ENCODE peak calls at places on chromosome 13, in six cellular contexts. One of them, this sample, is unnamed.

GRCh38 chr13:22040810-22041364 is 370.0 kb downstream of the FGF9 start:
- DNase-seq in stimulated activated CD8-positive, alpha-beta memory T cell treated with anti-CD3 and anti-CD28 coated beads, Interleukin-4, amount 100 ng/mL, for 48 hours: no peak
- DNase-seq in lower leg skin: no peak
- DNase-seq in neural crest cell: no peak
- DNase-seq in endodermal cell: peak
- DNase-seq in IMR-90: no peak
- DNase-seq in this sample: no peak

GRCh38 chr13:30690282-30691188 is 44.8 kb upstream of the ALOX5AP start:
- DNase-seq in stimulated activated CD8-positive, alpha-beta memory T cell treated with anti-CD3 and anti-CD28 coated beads, Interleukin-4, amount 100 ng/mL, for 48 hours: no peak
- DNase-seq in lower leg skin: peak
- DNase-seq in neural crest cell: no peak
- DNase-seq in endodermal cell: no peak
- DNase-seq in IMR-90: peak
- DNase-seq in this sample: peak

GRCh38 chr13:67416047-67416925 is 186.2 kb upstream of the PCDH9 start:
- DNase-seq in stimulated activated CD8-positive, alpha-beta memory T cell treated with anti-CD3 and anti-CD28 coated beads, Interleukin-4, amount 100 ng/mL, for 48 hours: no peak
- DNase-seq in lower leg skin: no peak
- DNase-seq in neural crest cell: peak
- DNase-seq in endodermal cell: peak
- DNase-seq in IMR-90: peak
- DNase-seq in this sample: peak

GRCh38 chr13:37460211-37460610 is 138.4 kb downstream of the POSTN start:
- DNase-seq in stimulated activated CD8-positive, alpha-beta memory T cell treated with anti-CD3 and anti-CD28 coated beads, Interleukin-4, amount 100 ng/mL, for 48 hours: no peak
- DNase-seq in lower leg skin: no peak
- DNase-seq in neural crest cell: no peak
- DNase-seq in endodermal cell: no peak
- DNase-seq in IMR-90: peak
- DNase-seq in this sample: peak

GRCh38 chr13:98206946-98207345 is 29.9 kb upstream of the RNF113B start:
- DNase-seq in stimulated activated CD8-positive, alpha-beta memory T cell treated with anti-CD3 and anti-CD28 coated beads, Interleukin-4, amount 100 ng/mL, for 48 hours: no peak
- DNase-seq in lower leg skin: no peak
- DNase-seq in neural crest cell: no peak
- DNase-seq in endodermal cell: no peak
- DNase-seq in IMR-90: peak
- DNase-seq in this sample: peak

GRCh38 chr13:26839682-26840081 is 79.1 kb upstream of the GPR12 start:
- DNase-seq in stimulated activated CD8-positive, alpha-beta memory T cell treated with anti-CD3 and anti-CD28 coated beads, Interleukin-4, amount 100 ng/mL, for 48 hours: no peak
- DNase-seq in lower leg skin: no peak
- DNase-seq in neural crest cell: no peak
- DNase-seq in endodermal cell: no peak
- DNase-seq in IMR-90: no peak
- DNase-seq in this sample: no peak

GRCh38 chr13:64234255-64234654 is 2818.6 kb upstream of the PCDH20 start:
- DNase-seq in stimulated activated CD8-positive, alpha-beta memory T cell treated with anti-CD3 and anti-CD28 coated beads, Interleukin-4, amount 100 ng/mL, for 48 hours: no peak
- DNase-seq in lower leg skin: no peak
- DNase-seq in neural crest cell: no peak
- DNase-seq in endodermal cell: no peak
- DNase-seq in IMR-90: peak
- DNase-seq in this sample: peak

GRCh38 chr13:51923983-51924539 is 62.3 kb downstream of the CCDC70 start:
- DNase-seq in stimulated activated CD8-positive, alpha-beta memory T cell treated with anti-CD3 and anti-CD28 coated beads, Interleukin-4, amount 100 ng/mL, for 48 hours: no peak
- DNase-seq in lower leg skin: no peak
- DNase-seq in neural crest cell: no peak
- DNase-seq in endodermal cell: peak
- DNase-seq in IMR-90: no peak
- DNase-seq in this sample: no peak

GRCh38 chr13:97810152-97810551 is 143.3 kb upstream of the IPO5 start:
- DNase-seq in stimulated activated CD8-positive, alpha-beta memory T cell treated with anti-CD3 and anti-CD28 coated beads, Interleukin-4, amount 100 ng/mL, for 48 hours: no peak
- DNase-seq in lower leg skin: no peak
- DNase-seq in neural crest cell: no peak
- DNase-seq in endodermal cell: no peak
- DNase-seq in IMR-90: peak
- DNase-seq in this sample: peak

GRCh38 chr13:95258619-95259194 is 42.5 kb downstream of the ABCC4 start:
- DNase-seq in stimulated activated CD8-positive, alpha-beta memory T cell treated with anti-CD3 and anti-CD28 coated beads, Interleukin-4, amount 100 ng/mL, for 48 hours: no peak
- DNase-seq in lower leg skin: no peak
- DNase-seq in neural crest cell: no peak
- DNase-seq in endodermal cell: no peak
- DNase-seq in IMR-90: no peak
- DNase-seq in this sample: no peak

GRCh38 chr13:46850214-46850613 is 46.6 kb downstream of the HTR2A start:
- DNase-seq in stimulated activated CD8-positive, alpha-beta memory T cell treated with anti-CD3 and anti-CD28 coated beads, Interleukin-4, amount 100 ng/mL, for 48 hours: no peak
- DNase-seq in lower leg skin: no peak
- DNase-seq in neural crest cell: no peak
- DNase-seq in endodermal cell: no peak
- DNase-seq in IMR-90: no peak
- DNase-seq in this sample: no peak

GRCh38 chr13:28357247-28357825 is 137.6 kb downstream of the FLT1 start:
- DNase-seq in stimulated activated CD8-positive, alpha-beta memory T cell treated with anti-CD3 and anti-CD28 coated beads, Interleukin-4, amount 100 ng/mL, for 48 hours: no peak
- DNase-seq in lower leg skin: no peak
- DNase-seq in neural crest cell: no peak
- DNase-seq in endodermal cell: peak
- DNase-seq in IMR-90: no peak
- DNase-seq in this sample: no peak

GRCh38 chr13:110507678-110508381 is 53.7 kb downstream of the RAB20 start:
- DNase-seq in stimulated activated CD8-positive, alpha-beta memory T cell treated with anti-CD3 and anti-CD28 coated beads, Interleukin-4, amount 100 ng/mL, for 48 hours: no peak
- DNase-seq in lower leg skin: no peak
- DNase-seq in neural crest cell: no peak
- DNase-seq in endodermal cell: no peak
- DNase-seq in IMR-90: no peak
- DNase-seq in this sample: no peak

GRCh38 chr13:50162001-50162400 is 146.8 kb downstream of the KCNRG start:
- DNase-seq in stimulated activated CD8-positive, alpha-beta memory T cell treated with anti-CD3 and anti-CD28 coated beads, Interleukin-4, amount 100 ng/mL, for 48 hours: no peak
- DNase-seq in lower leg skin: no peak
- DNase-seq in neural crest cell: no peak
- DNase-seq in endodermal cell: no peak
- DNase-seq in IMR-90: peak
- DNase-seq in this sample: peak

GRCh38 chr13:36533806-36534205 is 101.5 kb downstream of the CCNA1 start:
- DNase-seq in stimulated activated CD8-positive, alpha-beta memory T cell treated with anti-CD3 and anti-CD28 coated beads, Interleukin-4, amount 100 ng/mL, for 48 hours: no peak
- DNase-seq in lower leg skin: no peak
- DNase-seq in neural crest cell: no peak
- DNase-seq in endodermal cell: no peak
- DNase-seq in IMR-90: no peak
- DNase-seq in this sample: no peak

GRCh38 chr13:110676057-110676510 is 29.8 kb downstream of the CARS2 start:
- DNase-seq in stimulated activated CD8-positive, alpha-beta memory T cell treated with anti-CD3 and anti-CD28 coated beads, Interleukin-4, amount 100 ng/mL, for 48 hours: no peak
- DNase-seq in lower leg skin: no peak
- DNase-seq in neural crest cell: no peak
- DNase-seq in endodermal cell: no peak
- DNase-seq in IMR-90: no peak
- DNase-seq in this sample: no peak

GRCh38 chr13:38575427-38575826 is 111.5 kb upstream of the FREM2 start:
- DNase-seq in stimulated activated CD8-positive, alpha-beta memory T cell treated with anti-CD3 and anti-CD28 coated beads, Interleukin-4, amount 100 ng/mL, for 48 hours: no peak
- DNase-seq in lower leg skin: no peak
- DNase-seq in neural crest cell: no peak
- DNase-seq in endodermal cell: no peak
- DNase-seq in IMR-90: no peak
- DNase-seq in this sample: no peak

GRCh38 chr13:76730220-76730619 is 156.0 kb downstream of the KCTD12 start:
- DNase-seq in stimulated activated CD8-positive, alpha-beta memory T cell treated with anti-CD3 and anti-CD28 coated beads, Interleukin-4, amount 100 ng/mL, for 48 hours: no peak
- DNase-seq in lower leg skin: no peak
- DNase-seq in neural crest cell: no peak
- DNase-seq in endodermal cell: no peak
- DNase-seq in IMR-90: no peak
- DNase-seq in this sample: no peak

GRCh38 chr13:114338959-114339358 is 24.7 kb downstream of the CHAMP1 start:
- DNase-seq in stimulated activated CD8-positive, alpha-beta memory T cell treated with anti-CD3 and anti-CD28 coated beads, Interleukin-4, amount 100 ng/mL, for 48 hours: no peak
- DNase-seq in lower leg skin: no peak
- DNase-seq in neural crest cell: no peak
- DNase-seq in endodermal cell: peak
- DNase-seq in IMR-90: no peak
- DNase-seq in this sample: no peak

GRCh38 chr13:66492479-66492878 is 737.7 kb downstream of the PCDH9 start:
- DNase-seq in stimulated activated CD8-positive, alpha-beta memory T cell treated with anti-CD3 and anti-CD28 coated beads, Interleukin-4, amount 100 ng/mL, for 48 hours: no peak
- DNase-seq in lower leg skin: no peak
- DNase-seq in neural crest cell: no peak
- DNase-seq in endodermal cell: peak
- DNase-seq in IMR-90: no peak
- DNase-seq in this sample: peak

GRCh38 chr13:99977912-99978780 is 3.4 kb upstream of the ZIC2 start:
- DNase-seq in stimulated activated CD8-positive, alpha-beta memory T cell treated with anti-CD3 and anti-CD28 coated beads, Interleukin-4, amount 100 ng/mL, for 48 hours: no peak
- DNase-seq in lower leg skin: no peak
- DNase-seq in neural crest cell: no peak
- DNase-seq in endodermal cell: peak
- DNase-seq in IMR-90: no peak
- DNase-seq in this sample: no peak

GRCh38 chr13:103839460-103839859 is 773.2 kb upstream of the SLC10A2 start:
- DNase-seq in stimulated activated CD8-positive, alpha-beta memory T cell treated with anti-CD3 and anti-CD28 coated beads, Interleukin-4, amount 100 ng/mL, for 48 hours: no peak
- DNase-seq in lower leg skin: no peak
- DNase-seq in neural crest cell: no peak
- DNase-seq in endodermal cell: no peak
- DNase-seq in IMR-90: no peak
- DNase-seq in this sample: no peak

This sample was measured in amniotic epithelial cell.